ENCODE peak calls at places on chromosomes 1 and 21, in six cellular contexts. One of them, this sample, is unnamed.

GRCh38 chr1:183989078-183989577 is 48.4 kb downstream of the COLGALT2 start:
- DNase-seq in fibroblast of lung: peak; percentile 43
- DNase-seq in endodermal cell: no peak
- DNase-seq in uterus: no peak
- DNase-seq in body of pancreas: peak; percentile 26
- DNase-seq in mucosa of descending colon: no peak
- DNase-seq in this sample: no peak

GRCh38 chr1:38641661-38642060 is 217.9 kb downstream of the RRAGC start:
- DNase-seq in fibroblast of lung: no peak
- DNase-seq in uterus: no peak
- DNase-seq in mucosa of descending colon: no peak
- DNase-seq in endodermal cell: no peak
- DNase-seq in body of pancreas: no peak
- DNase-seq in this sample: no peak

GRCh38 chr1:14914351-14914988 is 239.1 kb upstream of the TMEM51 start:
- DNase-seq in uterus: no peak
- DNase-seq in body of pancreas: no peak
- DNase-seq in mucosa of descending colon: no peak
- DNase-seq in endodermal cell: no peak
- DNase-seq in fibroblast of lung: no peak
- DNase-seq in this sample: no peak

GRCh38 chr1:199847021-199847420 is 180.5 kb upstream of the NR5A2 start:
- DNase-seq in mucosa of descending colon: no peak
- DNase-seq in body of pancreas: no peak
- DNase-seq in endodermal cell: no peak
- DNase-seq in fibroblast of lung: no peak
- DNase-seq in uterus: no peak
- DNase-seq in this sample: no peak

GRCh38 chr1:201537966-201538617 is 835 bp upstream of the NAV1 start:
- DNase-seq in mucosa of descending colon: no peak
- DNase-seq in body of pancreas: no peak
- DNase-seq in endodermal cell: peak; percentile 75
- DNase-seq in uterus: no peak
- DNase-seq in fibroblast of lung: no peak
- DNase-seq in this sample: no peak

GRCh38 chr1:201329801-201330200 is 46.5 kb downstream of the PKP1 start:
- DNase-seq in body of pancreas: no peak
- DNase-seq in mucosa of descending colon: no peak
- DNase-seq in endodermal cell: no peak
- DNase-seq in uterus: no peak
- DNase-seq in fibroblast of lung: peak; percentile 16
- DNase-seq in this sample: no peak

GRCh38 chr1:235455806-235456205 is 48.4 kb downstream of the B3GALNT2 start:
- DNase-seq in uterus: no peak
- DNase-seq in fibroblast of lung: peak; percentile 15
- DNase-seq in mucosa of descending colon: no peak
- DNase-seq in body of pancreas: no peak
- DNase-seq in endodermal cell: no peak
- DNase-seq in this sample: no peak

GRCh38 chr21:44455524-44456206 is 355 bp downstream of the LRRC3 start:
- DNase-seq in uterus: no peak
- DNase-seq in fibroblast of lung: peak; percentile 20
- DNase-seq in body of pancreas: peak; percentile 59
- DNase-seq in endodermal cell: peak; percentile 78
- DNase-seq in mucosa of descending colon: peak; percentile 67
- DNase-seq in this sample: no peak

GRCh38 chr1:10140981-10141380 is 69.4 kb upstream of the KIF1B start:
- DNase-seq in endodermal cell: no peak
- DNase-seq in uterus: no peak
- DNase-seq in body of pancreas: no peak
- DNase-seq in fibroblast of lung: no peak
- DNase-seq in mucosa of descending colon: no peak
- DNase-seq in this sample: no peak

GRCh38 chr1:248136811-248137210 is 8.1 kb upstream of the OR2M5 start:
- DNase-seq in uterus: no peak
- DNase-seq in endodermal cell: no peak
- DNase-seq in fibroblast of lung: no peak
- DNase-seq in mucosa of descending colon: no peak
- DNase-seq in body of pancreas: no peak
- DNase-seq in this sample: no peak
- H3K9me3 ChIP-seq in uterus: no peaks in the 10 kb centered on the region
- H3K9me3 ChIP-seq in endodermal cell: peaks cover 77% of the 10 kb centered on the region
- H3K9me3 ChIP-seq in fibroblast of lung: no peaks in the 10 kb centered on the region
- H3K9me3 ChIP-seq in mucosa of descending colon: peaks cover 30% of the 10 kb centered on the region
- H3K9me3 ChIP-seq in body of pancreas: no peaks in the 10 kb centered on the region
- H3K9me3 ChIP-seq in this sample: no peaks in the 10 kb centered on the region

GRCh38 chr21:18222346-18222745 is 22.3 kb upstream of the CHODL start:
- DNase-seq in mucosa of descending colon: no peak
- DNase-seq in body of pancreas: no peak
- DNase-seq in fibroblast of lung: no peak
- DNase-seq in uterus: no peak
- DNase-seq in endodermal cell: no peak
- DNase-seq in this sample: no peak
- H3K9me3 ChIP-seq in mucosa of descending colon: peaks cover 28% of the 10 kb centered on the region
- H3K9me3 ChIP-seq in body of pancreas: no peaks in the 10 kb centered on the region
- H3K9me3 ChIP-seq in fibroblast of lung: no peaks in the 10 kb centered on the region
- H3K9me3 ChIP-seq in uterus: no peaks in the 10 kb centered on the region
- H3K9me3 ChIP-seq in endodermal cell: peaks cover 12% of the 10 kb centered on the region
- H3K9me3 ChIP-seq in this sample: no peaks in the 10 kb centered on the region

GRCh38 chr1:33823401-33823800 is 40.5 kb upstream of the HMGB4 start:
- DNase-seq in body of pancreas: no peak
- DNase-seq in endodermal cell: peak; percentile 7
- DNase-seq in mucosa of descending colon: no peak
- DNase-seq in uterus: no peak
- DNase-seq in fibroblast of lung: no peak
- DNase-seq in this sample: no peak

GRCh38 chr1:33823830-33824229 is 40.0 kb upstream of the HMGB4 start:
- DNase-seq in endodermal cell: peak; percentile 5
- DNase-seq in body of pancreas: no peak
- DNase-seq in fibroblast of lung: no peak
- DNase-seq in uterus: no peak
- DNase-seq in mucosa of descending colon: no peak
- DNase-seq in this sample: no peak

GRCh38 chr1:33825506-33825905 is 38.4 kb upstream of the HMGB4 start:
- DNase-seq in uterus: no peak
- DNase-seq in fibroblast of lung: no peak
- DNase-seq in body of pancreas: no peak
- DNase-seq in endodermal cell: peak; percentile 20
- DNase-seq in mucosa of descending colon: no peak
- DNase-seq in this sample: no peak

GRCh38 chr1:33824971-33825370 is 38.9 kb upstream of the HMGB4 start:
- DNase-seq in endodermal cell: peak; percentile 5
- DNase-seq in uterus: no peak
- DNase-seq in body of pancreas: no peak
- DNase-seq in mucosa of descending colon: no peak
- DNase-seq in fibroblast of lung: no peak
- DNase-seq in this sample: no peak

GRCh38 chr1:33824321-33824720 is 39.6 kb upstream of the HMGB4 start:
- DNase-seq in mucosa of descending colon: no peak
- DNase-seq in uterus: no peak
- DNase-seq in body of pancreas: no peak
- DNase-seq in fibroblast of lung: no peak
- DNase-seq in endodermal cell: peak; percentile 20
- DNase-seq in this sample: no peak
- H3K9me3 ChIP-seq in mucosa of descending colon: no peaks in the 10 kb centered on the region
- H3K9me3 ChIP-seq in uterus: no peaks in the 10 kb centered on the region
- H3K9me3 ChIP-seq in body of pancreas: no peaks in the 10 kb centered on the region
- H3K9me3 ChIP-seq in fibroblast of lung: no peaks in the 10 kb centered on the region
- H3K9me3 ChIP-seq in endodermal cell: peaks cover 12% of the 10 kb centered on the region
- H3K9me3 ChIP-seq in this sample: no peaks in the 10 kb centered on the region

GRCh38 chr1:35688161-35688560 is 30.5 kb downstream of the C1orf216 start:
- DNase-seq in fibroblast of lung: no peak
- DNase-seq in uterus: no peak
- DNase-seq in mucosa of descending colon: no peak
- DNase-seq in body of pancreas: no peak
- DNase-seq in endodermal cell: no peak
- DNase-seq in this sample: no peak

GRCh38 chr1:35691571-35692220 is 27.0 kb downstream of the C1orf216 start:
- DNase-seq in mucosa of descending colon: no peak
- DNase-seq in fibroblast of lung: no peak
- DNase-seq in body of pancreas: no peak
- DNase-seq in endodermal cell: no peak
- DNase-seq in uterus: no peak
- DNase-seq in this sample: no peak

GRCh38 chr1:35691080-35691479 is 27.6 kb downstream of the C1orf216 start:
- DNase-seq in fibroblast of lung: no peak
- DNase-seq in mucosa of descending colon: no peak
- DNase-seq in uterus: no peak
- DNase-seq in endodermal cell: peak; percentile 53
- DNase-seq in body of pancreas: no peak
- DNase-seq in this sample: no peak

GRCh38 chr1:35692310-35692709 is 26.4 kb downstream of the C1orf216 start:
- DNase-seq in body of pancreas: no peak
- DNase-seq in fibroblast of lung: no peak
- DNase-seq in uterus: no peak
- DNase-seq in endodermal cell: no peak
- DNase-seq in mucosa of descending colon: no peak
- DNase-seq in this sample: no peak
- H3K9me3 ChIP-seq in body of pancreas: no peaks in the 10 kb centered on the region
- H3K9me3 ChIP-seq in fibroblast of lung: no peaks in the 10 kb centered on the region
- H3K9me3 ChIP-seq in uterus: no peaks in the 10 kb centered on the region
- H3K9me3 ChIP-seq in endodermal cell: no peaks in the 10 kb centered on the region
- H3K9me3 ChIP-seq in mucosa of descending colon: no peaks in the 10 kb centered on the region
- H3K9me3 ChIP-seq in this sample: no peaks in the 10 kb centered on the region

GRCh38 chr1:20051218-20051829 is 18.7 kb upstream of the PLA2G5 start:
- DNase-seq in fibroblast of lung: no peak
- DNase-seq in body of pancreas: no peak
- DNase-seq in uterus: no peak
- DNase-seq in endodermal cell: no peak
- DNase-seq in mucosa of descending colon: no peak
- DNase-seq in this sample: no peak
- H3K9me3 ChIP-seq in fibroblast of lung: no peaks in the 10 kb centered on the region
- H3K9me3 ChIP-seq in body of pancreas: no peaks in the 10 kb centered on the region
- H3K9me3 ChIP-seq in uterus: no peaks in the 10 kb centered on the region
- H3K9me3 ChIP-seq in endodermal cell: peaks cover 74% of the 10 kb centered on the region
- H3K9me3 ChIP-seq in mucosa of descending colon: peaks cover 17% of the 10 kb centered on the region
- H3K9me3 ChIP-seq in this sample: no peaks in the 10 kb centered on the region